ENCODE peak calls at places on chromosomes 11 and 22, in four cellular contexts. D is K562, Q is GM12878, W is GM12891. B is an unnamed sample.

GRCh38 chr22:37618674-37619073 is 10.0 kb downstream of the GGA1 start:
- DNase-seq in D (no peak), Q (no peak), W (no peak), B (no peak)

GRCh38 chr22:17086301-17086700 is 1.5 kb downstream of the IL17RA start:
- DNase-seq in D (no peak), Q (no peak), W (no peak), B (no peak)

GRCh38 chr11:132519226-132519860 is 1013.0 kb downstream of the OPCML start:
- DNase-seq in D (no peak), Q (no peak), W (no peak), B (no peak)

GRCh38 chr11:123404626-123405025 is 25.4 kb upstream of the GRAMD1B start:
- DNase-seq in D (no peak), Q (no peak), W (no peak), B (no peak)

GRCh38 chr11:22869325-22869724 is 9.1 kb upstream of the CCDC179 start:
- DNase-seq in D (no peak), Q (no peak), W (no peak), B (no peak)

GRCh38 chr22:31695423-31695822 is 33.4 kb upstream of the PISD start:
- DNase-seq in D (no peak), Q (no peak), W (no peak), B (peak; percentile 60)

GRCh38 chr11:76700177-76701100 is 29.9 kb upstream of the LRRC32 start:
- DNase-seq in D (peak; percentile 96), Q (no peak), W (no peak), B (no peak)

GRCh38 chr11:35554491-35555237 is 29.2 kb upstream of the PAMR1 start:
- DNase-seq in D (no peak), Q (no peak), W (no peak), B (no peak)

GRCh38 chr11:70603064-70603755 is 204.9 kb downstream of the CTTN start:
- DNase-seq in D (no peak), Q (no peak), W (no peak), B (no peak)

GRCh38 chr11:17770048-17770652 is 35.6 kb downstream of the KCNC1 start:
- DNase-seq in D (peak; percentile 67), Q (no peak), W (no peak), B (peak; percentile 2)

GRCh38 chr11:110463153-110463552 is 33.4 kb downstream of the FDX1 start:
- DNase-seq in D (peak; percentile 51), Q (no peak), W (no peak), B (peak; percentile 44)

GRCh38 chr11:62909107-62909894 is 11.9 kb downstream of the CHRM1 start:
- DNase-seq in D (peak; percentile 65), Q (no peak), W (peak; percentile 55), B (no peak)

GRCh38 chr11:28615542-28615941 is 507.4 kb downstream of the METTL15 start:
- DNase-seq in D (no peak), Q (no peak), W (no peak), B (no peak)

GRCh38 chr11:80958966-80959365 is 1518.1 kb upstream of the TENM4 start:
- DNase-seq in D (no peak), Q (no peak), W (no peak), B (no peak)

GRCh38 chr11:68014966-68015447 is 4.9 kb downstream of the ALDH3B1 start:
- DNase-seq in D (no peak), Q (no peak), W (no peak), B (no peak)

GRCh38 chr11:2791521-2792375 is 92.0 kb upstream of the KCNQ1OT1 start:
- DNase-seq in D (no peak), Q (no peak), W (no peak), B (no peak)

GRCh38 chr11:57792060-57792541 is 30.5 kb downstream of the CTNND1 start:
- DNase-seq in D (peak; percentile 44), Q (peak; percentile 93), W (peak; percentile 54), B (peak; percentile 97)

GRCh38 chr22:27603823-27604190 is 197.7 kb downstream of the MN1 start:
- DNase-seq in D (no peak), Q (no peak), W (no peak), B (no peak)

GRCh38 chr11:13929551-13929950 is 33.0 kb upstream of the SPON1 start:
- DNase-seq in D (no peak), Q (no peak), W (no peak), B (no peak)

GRCh38 chr11:2922635-2923034 is 6.6 kb downstream of the PHLDA2 start:
- DNase-seq in D (no peak), Q (no peak), W (no peak), B (no peak)

GRCh38 chr11:116895053-116895757 is 57.8 kb upstream of the APOA1 start:
- DNase-seq in D (peak; percentile 38), Q (no peak), W (no peak), B (peak; percentile 23)

GRCh38 chr11:22510741-22511140 is 114.9 kb downstream of the FANCF start:
- DNase-seq in D (no peak), Q (no peak), W (no peak), B (no peak)

GRCh38 chr22:42292726-42293520 is 22.5 kb upstream of the TCF20 start:
- DNase-seq in D (no peak), Q (no peak), W (no peak), B (no peak)

GRCh38 chr11:125199915-125200314 is 35.4 kb downstream of the PKNOX2 start:
- DNase-seq in D (no peak), Q (no peak), W (no peak), B (no peak)

GRCh38 chr11:74749127-74749964 is 697 bp downstream of the RNF169 start:
- DNase-seq in D (peak; percentile 66), Q (no peak), W (peak; percentile 62), B (peak; percentile 65)

GRCh38 chr11:72075109-72075508 is 5.2 kb downstream of the NUMA1 start:
- DNase-seq in D (peak; percentile 55), Q (no peak), W (no peak), B (no peak)

GRCh38 chr11:16806791-16807190 is 68.3 kb downstream of the C11orf58 start:
- DNase-seq in D (no peak), Q (no peak), W (no peak), B (no peak)

GRCh38 chr22:32858957-32859356 is 57.5 kb downstream of the TIMP3 start:
- DNase-seq in D (no peak), Q (no peak), W (no peak), B (no peak)

GRCh38 chr11:10601722-10602281 is 33.3 kb upstream of the LYVE1 start:
- DNase-seq in D (no peak), Q (no peak), W (no peak), B (no peak)

GRCh38 chr22:24230911-24231656 is 13.8 kb downstream of the GGT5 start:
- DNase-seq in D (peak; percentile 49), Q (no peak), W (peak; percentile 75), B (peak; percentile 53)

GRCh38 chr22:28282346-28282745 is 363.3 kb upstream of the PITPNB start:
- DNase-seq in D (no peak), Q (no peak), W (no peak), B (no peak)

GRCh38 chr11:7457211-7457610 is 28.1 kb upstream of the OLFML1 start:
- DNase-seq in D (no peak), Q (no peak), W (no peak), B (no peak)

DNA sequence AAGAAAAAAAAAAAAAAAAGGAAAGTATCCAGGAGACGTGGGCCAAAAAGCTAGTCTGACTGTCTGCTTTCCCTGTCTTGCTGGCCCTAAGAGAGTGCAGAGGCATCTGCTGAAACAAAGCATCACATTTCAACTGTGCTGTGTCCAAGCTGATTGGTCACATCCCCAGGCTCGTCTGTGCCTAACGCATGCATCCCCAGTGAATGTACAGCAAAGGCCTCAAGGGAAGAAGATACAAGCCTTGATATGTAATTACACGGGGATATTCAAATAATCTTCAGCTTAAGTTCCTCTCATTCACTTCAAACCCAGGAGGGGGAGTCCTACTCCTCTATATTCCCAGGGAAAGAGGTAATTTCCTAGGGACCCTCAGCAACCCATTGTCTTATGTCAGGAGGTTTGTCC is 5.4 kb upstream of the SORL1 start:
- DNase-seq in D (no peak), Q (no peak), W (no peak), B (no peak)
- TF ChIP-seq SPI1 in D (no peak), Q (no peak), W (no peak), B (no peak)

GRCh38 chr11:5690216-5690615 is 626 bp downstream of the TRIM22 start:
- DNase-seq in D (no peak), Q (no peak), W (no peak), B (no peak)

GRCh38 chr11:5690736-5691135 is 1.1 kb downstream of the TRIM22 start:
- DNase-seq in D (peak; percentile 31), Q (no peak), W (no peak), B (no peak)

GRCh38 chr11:5691963-5692358 is 2.4 kb downstream of the TRIM22 start:
- DNase-seq in D (no peak), Q (no peak), W (no peak), B (no peak)

GRCh38 chr11:5688482-5688881 is 1.1 kb upstream of the TRIM22 start:
- DNase-seq in D (no peak), Q (no peak), W (no peak), B (no peak)

DNA sequence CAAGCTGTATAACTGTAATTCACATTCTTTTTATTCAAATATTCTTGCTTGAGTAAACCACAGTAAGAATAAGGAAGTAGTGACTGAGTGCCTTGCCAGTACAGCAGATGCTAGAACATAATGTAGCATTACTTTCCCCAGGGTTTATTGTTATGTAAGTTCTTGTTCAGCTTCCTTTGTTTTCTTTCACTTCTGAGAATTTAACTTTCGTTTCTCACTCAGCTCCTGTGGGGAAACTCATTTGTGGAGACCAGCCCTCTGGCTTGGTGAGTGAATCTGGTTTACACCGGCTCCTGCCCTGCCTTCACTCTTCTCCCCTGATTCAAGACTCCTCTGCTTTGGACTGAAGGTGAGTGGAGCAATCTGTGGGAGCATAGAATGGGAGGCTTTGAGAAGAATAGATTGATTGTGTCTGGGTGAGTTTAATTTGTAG is at the start of gene TRIM22:
- DNase-seq in D (no peak), Q (peak; percentile 92), W (peak; percentile 45), B (peak; percentile 57)
- TF ChIP-seq SPI1 in D (no peak), Q (peak; percentile 41), W (peak; percentile 40), B (peak; percentile 26)

DNA sequence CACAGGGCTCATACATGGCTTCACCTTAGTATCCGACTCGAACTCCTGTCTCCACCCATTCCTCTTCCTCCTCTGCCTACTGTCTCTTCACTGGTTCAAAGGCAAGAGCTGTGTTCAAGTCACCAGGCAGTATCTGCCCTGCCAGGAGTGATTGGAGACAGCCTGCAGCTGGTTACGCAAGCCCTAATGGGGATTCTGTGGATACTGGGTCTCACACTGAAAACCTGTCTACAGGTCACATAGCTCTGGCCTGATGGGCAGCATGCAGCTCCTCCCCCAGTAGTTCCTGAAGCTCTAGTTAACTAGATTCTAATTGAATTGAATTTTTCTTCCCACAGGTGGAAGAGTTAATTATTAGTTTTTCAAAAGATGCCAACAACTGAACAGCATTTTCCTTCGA is 332.2 kb downstream of the TMEM135 start:
- DNase-seq in D (no peak), Q (no peak), W (no peak), B (no peak)
- TF ChIP-seq SPI1 in D (no peak), Q (no peak), W (no peak), B (no peak)

GRCh38 chr11:73322111-73322985 is 14.3 kb downstream of the ARHGEF17 start:
- DNase-seq in D (no peak), Q (no peak), W (no peak), B (no peak)

GRCh38 chr11:73322986-73323306 is 14.9 kb downstream of the ARHGEF17 start:
- DNase-seq in D (no peak), Q (no peak), W (no peak), B (no peak)

GRCh38 chr11:73320786-73321325 is 12.8 kb downstream of the ARHGEF17 start:
- DNase-seq in D (no peak), Q (no peak), W (no peak), B (no peak)

GRCh38 chr11:73323464-73323863 is 15.4 kb downstream of the ARHGEF17 start:
- DNase-seq in D (no peak), Q (no peak), W (no peak), B (no peak)

GRCh38 chr11:73321342-73322110 is 13.4 kb downstream of the ARHGEF17 start:
- DNase-seq in D (no peak), Q (no peak), W (no peak), B (no peak)
- TF ChIP-seq SPI1 in D (no peak), Q (no peak), W (no peak), B (no peak)

B was measured in HL-60.